ENCODE peak calls at places on chromosomes 5 and 9, in six cellular contexts. M is Peyer's patch; T is heart left ventricle; K is CD8-positive, alpha-beta memory T cell; P is GM23248; N is body of pancreas. I is an unnamed sample. For H3K4me1 and H3K9me3, the result is how much of the 10 kb centered on the place peaks cover.

GRCh38 chr5:80055491-80056170 is 20.5 kb downstream of the THBS4 start:
- DNase-seq in M (no peak), T (no peak), K (no peak), P (no peak), N (no peak), I (no peak)

GRCh38 chr9:129166962-129167557 is 11.0 kb downstream of the IER5L start:
- DNase-seq in M (peak), T (peak), K (no peak), P (peak), N (peak), I (no peak)

GRCh38 chr5:9356306-9356942 is 189.5 kb downstream of the SEMA5A start:
- DNase-seq in M (no peak), T (no peak), K (no peak), P (no peak), N (no peak), I (no peak)

GRCh38 chr5:39256472-39256871 is 37.1 kb upstream of the FYB1 start:
- DNase-seq in M (no peak), T (no peak), K (peak), P (peak), N (no peak), I (no peak)

GRCh38 chr5:15525679-15526275 is 25.8 kb downstream of the FBXL7 start:
- DNase-seq in M (no peak), T (no peak), K (no peak), P (peak), N (no peak), I (no peak)

GRCh38 chr9:113720495-113720894 is 155.6 kb upstream of the ZNF618 start:
- DNase-seq in M (no peak), T (no peak), K (no peak), P (no peak), N (no peak), I (no peak)

GRCh38 chr5:148978370-148979103 is 84.3 kb downstream of the SH3TC2 start:
- DNase-seq in M (no peak), T (no peak), K (no peak), P (no peak), N (no peak), I (no peak)

GRCh38 chr5:136598901-136599300 is 233.6 kb upstream of the TRPC7 start:
- DNase-seq in M (no peak), T (no peak), K (no peak), P (no peak), N (no peak), I (no peak)

GRCh38 chr5:115487750-115488149 is 56.8 kb downstream of the FEM1C start:
- DNase-seq in M (no peak), T (no peak), K (no peak), P (no peak), N (no peak), I (no peak)

GRCh38 chr9:14512942-14513341 is 180.3 kb downstream of the ZDHHC21 start:
- DNase-seq in M (no peak), T (no peak), K (no peak), P (no peak), N (no peak), I (no peak)

GRCh38 chr9:124522121-124523098 is 15.2 kb upstream of the NR5A1 start:
- DNase-seq in M (no peak), T (no peak), K (no peak), P (no peak), N (no peak), I (no peak)

GRCh38 chr9:35096035-35096849 is at the start of gene PIGO:
- DNase-seq in M (peak), T (peak), K (peak), P (peak), N (peak), I (peak)

GRCh38 chr5:181035991-181036815 is 3.9 kb upstream of the BTNL9 start:
- DNase-seq in M (no peak), T (no peak), K (no peak), P (no peak), N (no peak), I (no peak)

GRCh38 chr5:39309534-39309933 is 54.8 kb downstream of the C9 start:
- DNase-seq in M (no peak), T (no peak), K (no peak), P (no peak), N (no peak), I (no peak)

GRCh38 chr9:135379540-135380267 is 99.9 kb upstream of the PPP1R26 start:
- DNase-seq in M (no peak), T (no peak), K (no peak), P (peak), N (no peak), I (no peak)

GRCh38 chr9:36959681-36960574 is 74.1 kb downstream of the PAX5 start:
- DNase-seq in M (no peak), T (no peak), K (no peak), P (no peak), N (no peak), I (no peak)

GRCh38 chr9:86668488-86668887 is 278.8 kb downstream of the GAS1 start:
- DNase-seq in M (no peak), T (no peak), K (no peak), P (peak), N (no peak), I (no peak)

GRCh38 chr5:122468351-122469111 is 156.5 kb downstream of the SNCAIP start:
- DNase-seq in M (no peak), T (no peak), K (no peak), P (no peak), N (no peak), I (no peak)

GRCh38 chr5:62042007-62042406 is 264.0 kb upstream of the KIF2A start:
- DNase-seq in M (no peak), T (no peak), K (no peak), P (no peak), N (no peak), I (no peak)

GRCh38 chr5:124333295-124333979 is 413.0 kb downstream of the ZNF608 start:
- DNase-seq in M (no peak), T (no peak), K (no peak), P (no peak), N (no peak), I (no peak)

GRCh38 chr5:115657883-115658233 is 32.0 kb upstream of the TMED7 start:
- DNase-seq in M (no peak), T (no peak), K (no peak), P (peak), N (no peak), I (no peak)

GRCh38 chr5:58294598-58295298 is 165.1 kb downstream of the PLK2 start:
- DNase-seq in M (no peak), T (no peak), K (no peak), P (peak), N (no peak), I (no peak)

GRCh38 chr9:26809795-26810194 is 82.8 kb downstream of the CAAP1 start:
- DNase-seq in M (no peak), T (no peak), K (no peak), P (peak), N (no peak), I (no peak)

GRCh38 chr5:57844410-57844809 is 361.8 kb upstream of the ACTBL2 start:
- DNase-seq in M (no peak), T (no peak), K (no peak), P (no peak), N (no peak), I (no peak)

GRCh38 chr9:76297721-76298239 is 96.4 kb downstream of the RFK start:
- DNase-seq in M (no peak), T (no peak), K (no peak), P (peak), N (no peak), I (no peak)

GRCh38 chr5:121962347-121962670 is 534 bp downstream of the SRFBP1 start:
- DNase-seq in M (no peak), T (no peak), K (no peak), P (peak), N (no peak), I (no peak)

GRCh38 chr5:132209131-132209530 is 18.5 kb downstream of the P4HA2 start:
- DNase-seq in M (no peak), T (no peak), K (no peak), P (no peak), N (no peak), I (no peak)

GRCh38 chr5:10719965-10720364 is 41.1 kb downstream of the DAP start:
- DNase-seq in M (no peak), T (no peak), K (no peak), P (peak), N (no peak), I (no peak)

GRCh38 chr9:71364196-71364955 is 243.0 kb upstream of the TRPM3 start:
- DNase-seq in M (no peak), T (no peak), K (no peak), P (peak), N (no peak), I (no peak)

GRCh38 chr9:108621991-108622390 is 233.8 kb downstream of the ACTL7B start:
- DNase-seq in M (no peak), T (no peak), K (no peak), P (no peak), N (no peak), I (no peak)

GRCh38 chr5:8953016-8953415 is 592.9 kb downstream of the SEMA5A start:
- DNase-seq in M (no peak), T (no peak), K (no peak), P (no peak), N (no peak), I (no peak)

GRCh38 chr9:111878946-111879345 is 17.7 kb upstream of the UGCG start:
- DNase-seq in M (no peak), T (no peak), K (no peak), P (no peak), N (no peak), I (no peak)

GRCh38 chr5:150256416-150257064 is 33.0 kb downstream of the CAMK2A start:
- DNase-seq in M (no peak), T (no peak), K (no peak), P (no peak), N (no peak), I (no peak)

GRCh38 chr9:131405858-131406566 is 12.1 kb downstream of the PRRC2B start:
- DNase-seq in M (no peak), T (no peak), K (no peak), P (no peak), N (no peak), I (no peak)

DNA sequence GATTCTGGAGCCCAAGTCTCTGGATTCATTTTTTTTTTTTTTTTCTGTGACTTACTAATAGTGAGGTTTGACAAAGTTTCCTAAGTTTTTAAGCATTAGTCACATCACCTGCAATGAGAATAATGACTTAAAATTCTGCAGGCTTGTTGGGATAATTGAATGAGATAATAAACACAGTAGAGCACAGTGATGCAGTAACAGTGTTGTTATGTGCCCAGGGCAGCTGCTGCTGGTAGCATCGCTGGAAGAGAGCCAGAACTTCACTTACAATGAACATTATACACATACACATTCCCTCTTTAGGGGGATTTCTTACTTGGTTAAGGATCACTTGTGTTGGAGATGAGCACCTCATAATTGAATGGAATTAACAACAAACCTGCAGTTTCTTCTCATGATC is 78.9 kb downstream of the ALDH7A1 start:
- DNase-seq in M (no peak), T (no peak), K (no peak), P (peak), N (no peak), I (no peak)
- H3K27ac ChIP-seq in M (no peak), T (no peak), K (no peak), P (peak), N (no peak), I (no peak)

GRCh38 chr9:137683307-137683864 is 64.6 kb downstream of the EHMT1 start:
- DNase-seq in M (no peak), T (no peak), K (no peak), P (no peak), N (no peak), I (no peak)

GRCh38 chr9:137682431-137682991 is 63.7 kb downstream of the EHMT1 start:
- DNase-seq in M (no peak), T (no peak), K (no peak), P (no peak), N (no peak), I (no peak)

GRCh38 chr9:137688261-137688660 is 69.5 kb downstream of the EHMT1 start:
- DNase-seq in M (no peak), T (no peak), K (no peak), P (no peak), N (no peak), I (no peak)

GRCh38 chr9:137685886-137686420 is 67.1 kb downstream of the EHMT1 start:
- DNase-seq in M (no peak), T (no peak), K (no peak), P (no peak), N (no peak), I (no peak)

GRCh38 chr9:137685035-137685885 is 66.5 kb downstream of the EHMT1 start:
- DNase-seq in M (no peak), T (no peak), K (no peak), P (peak), N (no peak), I (no peak)
- H3K4me1 ChIP-seq in M (under half), T (under half), K (under half), P (under half), N (under half), I (under half)

GRCh38 chr5:177347699-177348098 is 3.8 kb downstream of the LMAN2 start:
- DNase-seq in M (no peak), T (no peak), K (no peak), P (no peak), N (no peak), I (no peak)

GRCh38 chr5:177349762-177350161 is 1.7 kb downstream of the LMAN2 start:
- DNase-seq in M (no peak), T (no peak), K (no peak), P (no peak), N (no peak), I (no peak)

GRCh38 chr5:177344891-177345290 is 6.6 kb downstream of the LMAN2 start:
- DNase-seq in M (no peak), T (no peak), K (no peak), P (no peak), N (no peak), I (no peak)

GRCh38 chr5:177349362-177349647 is 2.2 kb downstream of the LMAN2 start:
- DNase-seq in M (no peak), T (no peak), K (no peak), P (no peak), N (no peak), I (no peak)

GRCh38 chr5:177346820-177347219 is 4.6 kb downstream of the LMAN2 start:
- DNase-seq in M (no peak), T (no peak), K (no peak), P (no peak), N (no peak), I (no peak)
- H3K9me3 ChIP-seq in M (under half), T (under half), K (under half), P (under half), N (under half), I (under half)

GRCh38 chr9:104769655-104770054 is 5.7 kb downstream of the NIPSNAP3B start:
- DNase-seq in M (no peak), T (no peak), K (no peak), P (no peak), N (no peak), I (no peak)

GRCh38 chr9:104766025-104766424 is 2.1 kb downstream of the NIPSNAP3B start:
- DNase-seq in M (no peak), T (no peak), K (no peak), P (no peak), N (no peak), I (no peak)

GRCh38 chr9:104767507-104767906 is 3.6 kb downstream of the NIPSNAP3B start:
- DNase-seq in M (no peak), T (no peak), K (no peak), P (no peak), N (no peak), I (no peak)

GRCh38 chr9:104765138-104765537 is 1.2 kb downstream of the NIPSNAP3B start:
- DNase-seq in M (no peak), T (no peak), K (no peak), P (no peak), N (no peak), I (no peak)
- H3K27ac ChIP-seq in M (no peak), T (no peak), K (no peak), P (no peak), N (no peak), I (no peak)

GRCh38 chr5:143887901-143888648 is 76.1 kb downstream of the HMHB1 start:
- DNase-seq in M (no peak), T (no peak), K (no peak), P (peak), N (no peak), I (no peak)
- H3K4me1 ChIP-seq in M (under half), T (under half), K (under half), P (half or more), N (under half), I (under half)

DNA sequence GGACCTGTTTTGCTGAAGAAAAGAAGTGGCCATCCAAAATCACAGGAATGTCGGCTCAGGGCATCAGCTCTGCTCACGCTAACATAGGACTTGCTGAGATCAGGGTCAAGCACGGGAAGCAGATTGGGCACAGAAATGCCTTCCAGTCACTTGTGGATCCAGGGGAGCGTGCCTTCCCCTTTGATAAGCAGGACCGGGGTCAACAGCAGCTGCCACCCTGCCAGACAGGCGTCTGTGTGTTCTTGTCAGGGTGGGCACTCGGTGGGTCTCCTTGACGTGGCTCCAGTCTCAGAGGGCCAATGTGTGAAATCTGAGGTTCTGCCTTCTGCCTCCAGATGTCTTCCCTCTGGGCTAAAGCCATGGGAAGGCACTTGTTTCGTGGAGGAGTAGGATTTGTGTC is 313.7 kb upstream of the IRX4 start:
- DNase-seq in M (no peak), T (no peak), K (no peak), P (no peak), N (no peak), I (no peak)
- H3K9me3 ChIP-seq in M (under half), T (under half), K (under half), P (under half), N (under half), I (under half)

DNA sequence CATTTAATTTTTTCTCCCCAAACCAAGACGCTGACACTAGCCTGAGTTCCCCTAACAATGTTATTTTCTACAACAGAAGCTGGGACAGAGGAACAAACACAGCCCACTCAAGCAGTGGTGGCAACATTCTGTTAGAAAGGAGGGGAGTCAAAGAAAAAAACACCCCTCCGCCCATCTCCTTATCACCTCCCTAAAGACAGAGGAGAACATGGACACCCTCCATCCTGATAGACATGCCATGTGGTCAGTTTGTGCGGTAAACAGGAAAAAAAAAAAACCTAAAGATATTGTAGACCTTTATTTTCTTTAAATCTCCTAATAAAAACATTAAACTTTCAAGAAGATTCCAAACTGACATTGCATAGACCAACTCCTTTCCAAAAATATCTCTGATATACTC is 2.9 kb upstream of the DPM2 start:
- DNase-seq in M (no peak), T (no peak), K (no peak), P (no peak), N (no peak), I (no peak)
- H3K27ac ChIP-seq in M (no peak), T (no peak), K (peak), P (no peak), N (no peak), I (no peak)

GRCh38 chr5:68074048-68074632 is 141.4 kb upstream of the PIK3R1 start:
- DNase-seq in M (no peak), T (no peak), K (no peak), P (no peak), N (peak), I (no peak)

GRCh38 chr5:68071243-68071642 is 144.3 kb upstream of the PIK3R1 start:
- DNase-seq in M (no peak), T (no peak), K (no peak), P (peak), N (no peak), I (no peak)

GRCh38 chr5:68074633-68075032 is 140.9 kb upstream of the PIK3R1 start:
- DNase-seq in M (no peak), T (no peak), K (no peak), P (no peak), N (no peak), I (no peak)

GRCh38 chr5:68070641-68071191 is 144.8 kb upstream of the PIK3R1 start:
- DNase-seq in M (no peak), T (no peak), K (no peak), P (peak), N (no peak), I (no peak)

DNA sequence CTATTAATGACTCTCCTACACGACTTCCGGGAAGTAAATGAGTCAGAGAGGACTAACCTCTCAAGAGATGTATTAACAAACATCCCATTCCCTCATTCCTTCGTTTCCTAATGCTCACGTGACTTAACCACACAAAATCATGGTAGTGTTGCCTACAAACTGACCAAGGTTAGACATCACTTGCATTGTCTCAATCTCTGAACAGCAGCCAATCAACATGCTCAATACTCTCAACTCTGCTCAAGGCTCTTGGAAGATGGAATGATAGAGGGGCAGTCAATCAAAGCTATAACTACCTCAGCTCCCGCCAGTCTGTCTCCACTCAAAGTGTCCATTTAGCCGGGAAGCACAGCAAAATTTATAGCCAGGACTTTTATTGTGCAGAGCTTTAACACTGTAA is 143.8 kb upstream of the PIK3R1 start:
- DNase-seq in M (no peak), T (no peak), K (no peak), P (peak), N (no peak), I (no peak)
- H3K4me1 ChIP-seq in M (under half), T (under half), K (under half), P (under half), N (under half), I (under half)

DNA sequence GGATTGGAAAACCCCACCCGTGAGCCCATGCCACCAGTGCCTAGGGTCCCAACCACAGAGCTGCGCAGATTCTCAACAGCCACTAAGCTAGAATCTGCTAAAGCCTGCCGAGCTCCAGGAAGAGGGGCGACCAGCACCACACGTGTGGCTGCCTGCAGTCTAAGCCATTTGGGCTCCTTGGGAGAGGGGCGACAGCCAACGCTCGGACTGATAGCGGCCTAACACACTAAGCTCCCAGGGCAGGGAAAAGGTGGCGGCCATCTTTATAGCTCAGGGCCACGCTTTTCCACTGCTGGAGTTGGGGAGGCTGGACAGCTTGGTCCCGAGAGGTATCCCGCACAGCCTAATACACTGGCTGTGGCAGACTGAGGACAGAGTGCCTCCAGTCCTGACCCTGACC is 631.8 kb downstream of the CETN3 start:
- DNase-seq in M (no peak), T (no peak), K (no peak), P (no peak), N (no peak), I (no peak)
- H3K9me3 ChIP-seq in M (under half), T (under half), K (under half), P (under half), N (under half), I (under half)

I was measured in effector memory CD4-positive, alpha-beta T cell.